ENCODE peak calls at places on chromosomes 7 and 10, in ten cellular contexts. L, U, F, N, Y, S, R, D, O and V are unnamed samples.

GRCh38 chr7:1296727-1297475 is 64.2 kb downstream of the UNCX start:
- DNase-seq in L (no peak), U (no peak), F (no peak), N (no peak), Y (no peak), S (no peak), R (no peak), D (no peak), O (no peak), V (no peak)

GRCh38 chr7:132647311-132647710 is 71.0 kb upstream of the PLXNA4 start:
- DNase-seq in L (no peak), U (no peak), F (no peak), N (no peak), Y (no peak), S (no peak), R (no peak), D (no peak), O (no peak), V (no peak)

GRCh38 chr7:143172354-143172753 is 10.9 kb upstream of the TAS2R39 start:
- DNase-seq in L (no peak), U (no peak), F (no peak), N (no peak), Y (peak), S (peak), R (no peak), D (no peak), O (no peak), V (no peak)

GRCh38 chr10:10389182-10389581 is 628.5 kb upstream of the CELF2 start:
- DNase-seq in L (no peak), U (no peak), F (no peak), N (no peak), Y (no peak), S (no peak), R (no peak), D (no peak), O (no peak), V (no peak)

GRCh38 chr10:634256-634655 is 55.2 kb downstream of the DIP2C start:
- DNase-seq in L (no peak), U (no peak), F (no peak), N (no peak), Y (no peak), S (no peak), R (no peak), D (no peak), O (no peak), V (no peak)

GRCh38 chr7:28586736-28587135 is 174.4 kb downstream of the CREB5 start:
- DNase-seq in L (no peak), U (no peak), F (no peak), N (no peak), Y (peak), S (peak), R (no peak), D (no peak), O (no peak), V (no peak)

GRCh38 chr10:3127921-3128320 is 44.7 kb downstream of the PITRM1 start:
- DNase-seq in L (no peak), U (no peak), F (no peak), N (no peak), Y (no peak), S (no peak), R (no peak), D (no peak), O (no peak), V (no peak)

GRCh38 chr10:60629332-60629731 is 148.9 kb upstream of the CDK1 start:
- DNase-seq in L (no peak), U (no peak), F (no peak), N (no peak), Y (no peak), S (no peak), R (no peak), D (no peak), O (no peak), V (no peak)

GRCh38 chr10:8275911-8276310 is 221.4 kb downstream of the GATA3 start:
- DNase-seq in L (no peak), U (no peak), F (no peak), N (no peak), Y (peak), S (no peak), R (no peak), D (no peak), O (no peak), V (no peak)